ENCODE peak calls at places on chromosome 4, in ten cellular contexts. One of them, this sample, is unnamed.
A peak's percentile ranks its signal among the peaks of the same experiment; 100 is the strongest.

GRCh38 chr4:61070269-61070668 is 129.9 kb upstream of the ADGRL3 start:
- DNase-seq in H1: no peak
- DNase-seq in suprapubic skin: no peak
- DNase-seq in sigmoid colon: no peak
- DNase-seq in HepG2: no peak
- DNase-seq in GM12878: no peak
- DNase-seq in spleen: no peak
- DNase-seq in stomach: no peak
- DNase-seq in transverse colon: no peak
- DNase-seq in Panc1: no peak
- DNase-seq in this sample: no peak

GRCh38 chr4:14862881-14863280 is 139.4 kb upstream of the CPEB2 start:
- DNase-seq in HepG2: no peak
- DNase-seq in Panc1: no peak
- DNase-seq in spleen: no peak
- DNase-seq in suprapubic skin: no peak
- DNase-seq in stomach: peak; percentile 47
- DNase-seq in H1: no peak
- DNase-seq in transverse colon: peak; percentile 31
- DNase-seq in sigmoid colon: peak; percentile 67
- DNase-seq in GM12878: no peak
- DNase-seq in this sample: no peak

GRCh38 chr4:153514001-153514526 is 47.9 kb downstream of the TMEM131L start:
- DNase-seq in Panc1: no peak
- DNase-seq in H1: no peak
- DNase-seq in suprapubic skin: no peak
- DNase-seq in sigmoid colon: no peak
- DNase-seq in HepG2: no peak
- DNase-seq in stomach: no peak
- DNase-seq in transverse colon: no peak
- DNase-seq in spleen: no peak
- DNase-seq in GM12878: no peak
- DNase-seq in this sample: no peak

GRCh38 chr4:3202836-3203820 is 45.8 kb upstream of the MSANTD1 start:
- DNase-seq in spleen: no peak
- DNase-seq in sigmoid colon: no peak
- DNase-seq in GM12878: no peak
- DNase-seq in Panc1: no peak
- DNase-seq in HepG2: peak; percentile 56
- DNase-seq in suprapubic skin: peak; percentile 20
- DNase-seq in transverse colon: no peak
- DNase-seq in stomach: no peak
- DNase-seq in H1: no peak
- DNase-seq in this sample: no peak

GRCh38 chr4:174524242-174524641 is 2.0 kb upstream of the HPGD start:
- DNase-seq in transverse colon: peak; percentile 77
- DNase-seq in Panc1: no peak
- DNase-seq in spleen: no peak
- DNase-seq in sigmoid colon: no peak
- DNase-seq in H1: no peak
- DNase-seq in stomach: peak; percentile 58
- DNase-seq in suprapubic skin: no peak
- DNase-seq in HepG2: no peak
- DNase-seq in GM12878: no peak
- DNase-seq in this sample: no peak

GRCh38 chr4:8110071-8110986 is 48.3 kb downstream of the ABLIM2 start:
- DNase-seq in HepG2: peak; percentile 21
- DNase-seq in stomach: no peak
- DNase-seq in spleen: no peak
- DNase-seq in GM12878: no peak
- DNase-seq in suprapubic skin: no peak
- DNase-seq in transverse colon: no peak
- DNase-seq in sigmoid colon: no peak
- DNase-seq in H1: peak; percentile 65
- DNase-seq in Panc1: no peak
- DNase-seq in this sample: no peak

GRCh38 chr4:82905205-82905604 is 4.7 kb downstream of the THAP9 start:
- DNase-seq in sigmoid colon: no peak
- DNase-seq in H1: no peak
- DNase-seq in suprapubic skin: no peak
- DNase-seq in transverse colon: no peak
- DNase-seq in stomach: no peak
- DNase-seq in Panc1: no peak
- DNase-seq in GM12878: peak; percentile 77
- DNase-seq in HepG2: no peak
- DNase-seq in spleen: no peak
- DNase-seq in this sample: no peak

GRCh38 chr4:144703494-144703893 is 57.5 kb downstream of the HHIP start:
- DNase-seq in transverse colon: no peak
- DNase-seq in GM12878: no peak
- DNase-seq in sigmoid colon: no peak
- DNase-seq in spleen: no peak
- DNase-seq in Panc1: no peak
- DNase-seq in stomach: no peak
- DNase-seq in HepG2: no peak
- DNase-seq in suprapubic skin: no peak
- DNase-seq in H1: no peak
- DNase-seq in this sample: no peak

GRCh38 chr4:8472689-8473197 is 32.2 kb downstream of the TRMT44 start:
- DNase-seq in suprapubic skin: no peak
- DNase-seq in spleen: no peak
- DNase-seq in H1: no peak
- DNase-seq in HepG2: no peak
- DNase-seq in GM12878: no peak
- DNase-seq in stomach: no peak
- DNase-seq in Panc1: no peak
- DNase-seq in transverse colon: no peak
- DNase-seq in sigmoid colon: peak; percentile 86
- DNase-seq in this sample: no peak

GRCh38 chr4:19429684-19430083 is 822.0 kb upstream of the SLIT2 start:
- DNase-seq in sigmoid colon: no peak
- DNase-seq in GM12878: no peak
- DNase-seq in HepG2: no peak
- DNase-seq in transverse colon: no peak
- DNase-seq in H1: peak; percentile 63
- DNase-seq in suprapubic skin: no peak
- DNase-seq in stomach: no peak
- DNase-seq in spleen: no peak
- DNase-seq in Panc1: no peak
- DNase-seq in this sample: no peak

GRCh38 chr4:145815626-145816025 is 123.0 kb downstream of the ZNF827 start:
- DNase-seq in transverse colon: no peak
- DNase-seq in GM12878: no peak
- DNase-seq in HepG2: no peak
- DNase-seq in Panc1: no peak
- DNase-seq in suprapubic skin: no peak
- DNase-seq in H1: no peak
- DNase-seq in stomach: no peak
- DNase-seq in sigmoid colon: no peak
- DNase-seq in spleen: no peak
- DNase-seq in this sample: no peak

GRCh38 chr4:155007660-155008176 is 200.7 kb upstream of the NPY2R start:
- DNase-seq in HepG2: no peak
- DNase-seq in transverse colon: no peak
- DNase-seq in stomach: no peak
- DNase-seq in sigmoid colon: no peak
- DNase-seq in H1: no peak
- DNase-seq in suprapubic skin: no peak
- DNase-seq in GM12878: no peak
- DNase-seq in spleen: no peak
- DNase-seq in Panc1: no peak
- DNase-seq in this sample: no peak

GRCh38 chr4:141078871-141079270 is 54.4 kb downstream of the RNF150 start:
- DNase-seq in stomach: no peak
- DNase-seq in HepG2: no peak
- DNase-seq in Panc1: no peak
- DNase-seq in H1: no peak
- DNase-seq in GM12878: no peak
- DNase-seq in suprapubic skin: no peak
- DNase-seq in sigmoid colon: no peak
- DNase-seq in spleen: no peak
- DNase-seq in transverse colon: no peak
- DNase-seq in this sample: no peak

GRCh38 chr4:124940387-124940786 is 227.9 kb upstream of the ANKRD50 start:
- DNase-seq in H1: no peak
- DNase-seq in HepG2: no peak
- DNase-seq in spleen: no peak
- DNase-seq in suprapubic skin: no peak
- DNase-seq in sigmoid colon: no peak
- DNase-seq in GM12878: no peak
- DNase-seq in Panc1: peak; percentile 86
- DNase-seq in transverse colon: no peak
- DNase-seq in stomach: no peak
- DNase-seq in this sample: no peak
- TF ChIP-seq POLR2AphosphoS5 in H1: no peak
- TF ChIP-seq POLR2AphosphoS5 in HepG2: no peak
- TF ChIP-seq POLR2AphosphoS5 in spleen: no peak
- TF ChIP-seq POLR2AphosphoS5 in suprapubic skin: no peak
- TF ChIP-seq POLR2AphosphoS5 in sigmoid colon: peak; percentile 41
- TF ChIP-seq POLR2AphosphoS5 in GM12878: no peak
- TF ChIP-seq POLR2AphosphoS5 in Panc1: no peak
- TF ChIP-seq POLR2AphosphoS5 in transverse colon: no peak
- TF ChIP-seq POLR2AphosphoS5 in stomach: no peak
- TF ChIP-seq POLR2AphosphoS5 in this sample: no peak

DNA sequence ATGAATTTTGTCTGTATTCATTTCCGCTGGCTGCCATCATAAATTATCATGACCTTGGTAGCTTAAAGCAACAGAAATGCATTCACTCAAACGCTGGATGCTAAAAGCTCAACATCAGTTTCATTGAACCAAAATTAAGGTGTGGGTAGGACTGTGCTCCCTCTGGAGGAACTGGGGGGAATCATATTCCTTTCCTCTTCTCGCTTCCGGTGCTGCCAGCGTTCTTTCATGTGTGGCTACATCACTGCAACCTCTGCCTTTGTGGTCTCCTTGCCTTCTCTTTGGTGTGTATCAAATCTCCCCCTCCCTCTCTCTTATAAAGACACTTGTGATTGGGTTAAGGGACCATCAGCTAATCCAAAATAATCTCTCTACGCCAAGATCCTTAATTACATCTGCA is 39.5 kb downstream of the NEIL3 start:
- DNase-seq in stomach: no peak
- DNase-seq in GM12878: no peak
- DNase-seq in H1: no peak
- DNase-seq in sigmoid colon: no peak
- DNase-seq in Panc1: no peak
- DNase-seq in transverse colon: no peak
- DNase-seq in spleen: no peak
- DNase-seq in suprapubic skin: no peak
- DNase-seq in HepG2: no peak
- DNase-seq in this sample: no peak
- H3K36me3 ChIP-seq in stomach: no peaks in the 10 kb centered on the region
- H3K36me3 ChIP-seq in GM12878: no peaks in the 10 kb centered on the region
- H3K36me3 ChIP-seq in H1: no peaks in the 10 kb centered on the region
- H3K36me3 ChIP-seq in sigmoid colon: no peaks in the 10 kb centered on the region
- H3K36me3 ChIP-seq in Panc1: no peaks in the 10 kb centered on the region
- H3K36me3 ChIP-seq in transverse colon: no peaks in the 10 kb centered on the region
- H3K36me3 ChIP-seq in spleen: peaks cover 19% of the 10 kb centered on the region
- H3K36me3 ChIP-seq in suprapubic skin: no peaks in the 10 kb centered on the region
- H3K36me3 ChIP-seq in HepG2: peaks cover 1% of the 10 kb centered on the region
- H3K36me3 ChIP-seq in this sample: no peaks in the 10 kb centered on the region

GRCh38 chr4:26074672-26075071 is 160.7 kb downstream of the SMIM20 start:
- DNase-seq in Panc1: no peak
- DNase-seq in sigmoid colon: no peak
- DNase-seq in H1: no peak
- DNase-seq in HepG2: no peak
- DNase-seq in transverse colon: no peak
- DNase-seq in stomach: no peak
- DNase-seq in GM12878: peak; percentile 68
- DNase-seq in spleen: no peak
- DNase-seq in suprapubic skin: no peak
- DNase-seq in this sample: no peak
- TF ChIP-seq POLR2AphosphoS5 in Panc1: no peak
- TF ChIP-seq POLR2AphosphoS5 in sigmoid colon: peak; percentile 17
- TF ChIP-seq POLR2AphosphoS5 in H1: no peak
- TF ChIP-seq POLR2AphosphoS5 in HepG2: no peak
- TF ChIP-seq POLR2AphosphoS5 in transverse colon: no peak
- TF ChIP-seq POLR2AphosphoS5 in stomach: no peak
- TF ChIP-seq POLR2AphosphoS5 in GM12878: no peak
- TF ChIP-seq POLR2AphosphoS5 in spleen: no peak
- TF ChIP-seq POLR2AphosphoS5 in suprapubic skin: no peak
- TF ChIP-seq POLR2AphosphoS5 in this sample: no peak

GRCh38 chr4:47543331-47543730 is 58.3 kb downstream of the ATP10D start:
- DNase-seq in suprapubic skin: no peak
- DNase-seq in transverse colon: no peak
- DNase-seq in Panc1: no peak
- DNase-seq in sigmoid colon: no peak
- DNase-seq in spleen: no peak
- DNase-seq in H1: no peak
- DNase-seq in HepG2: no peak
- DNase-seq in GM12878: no peak
- DNase-seq in stomach: no peak
- DNase-seq in this sample: no peak
- H3K36me3 ChIP-seq in suprapubic skin: peaks cover 40% of the 10 kb centered on the region
- H3K36me3 ChIP-seq in transverse colon: peaks cover 13% of the 10 kb centered on the region
- H3K36me3 ChIP-seq in Panc1: no peaks in the 10 kb centered on the region
- H3K36me3 ChIP-seq in sigmoid colon: peaks cover 6% of the 10 kb centered on the region
- H3K36me3 ChIP-seq in spleen: peaks cover 69% of the 10 kb centered on the region
- H3K36me3 ChIP-seq in H1: no peaks in the 10 kb centered on the region
- H3K36me3 ChIP-seq in HepG2: no peaks in the 10 kb centered on the region
- H3K36me3 ChIP-seq in GM12878: peaks cover 2% of the 10 kb centered on the region
- H3K36me3 ChIP-seq in stomach: peaks cover 4% of the 10 kb centered on the region
- H3K36me3 ChIP-seq in this sample: no peaks in the 10 kb centered on the region

GRCh38 chr4:33626242-33626641 is 2618.1 kb downstream of the ARAP2 start:
- DNase-seq in Panc1: no peak
- DNase-seq in HepG2: no peak
- DNase-seq in stomach: no peak
- DNase-seq in spleen: no peak
- DNase-seq in GM12878: no peak
- DNase-seq in transverse colon: no peak
- DNase-seq in sigmoid colon: no peak
- DNase-seq in H1: no peak
- DNase-seq in suprapubic skin: no peak
- DNase-seq in this sample: no peak

GRCh38 chr4:33625762-33626161 is 2618.6 kb downstream of the ARAP2 start:
- DNase-seq in HepG2: no peak
- DNase-seq in transverse colon: no peak
- DNase-seq in H1: no peak
- DNase-seq in suprapubic skin: no peak
- DNase-seq in stomach: no peak
- DNase-seq in GM12878: no peak
- DNase-seq in Panc1: no peak
- DNase-seq in spleen: no peak
- DNase-seq in sigmoid colon: no peak
- DNase-seq in this sample: no peak

DNA sequence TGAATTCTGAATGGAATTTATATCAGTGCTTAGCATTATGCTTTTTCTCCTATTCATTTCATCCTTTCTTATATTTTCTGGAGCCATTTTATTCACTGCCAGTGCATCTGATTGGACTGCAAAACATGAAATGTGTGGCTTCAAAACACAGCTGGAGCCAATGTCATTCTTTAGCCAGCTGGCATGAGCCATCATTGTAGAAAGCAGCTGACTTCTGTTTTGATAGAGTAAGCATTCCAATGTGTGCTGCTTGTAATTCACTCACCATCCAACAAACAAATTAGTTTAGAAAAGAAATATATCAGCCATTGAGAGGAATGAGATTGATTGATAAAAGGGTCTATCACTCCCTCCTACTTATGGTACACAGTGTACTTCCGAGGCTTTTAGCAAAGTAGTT is 2616.0 kb downstream of the ARAP2 start:
- DNase-seq in sigmoid colon: no peak
- DNase-seq in suprapubic skin: no peak
- DNase-seq in Panc1: no peak
- DNase-seq in H1: no peak
- DNase-seq in stomach: no peak
- DNase-seq in spleen: no peak
- DNase-seq in GM12878: no peak
- DNase-seq in HepG2: no peak
- DNase-seq in transverse colon: no peak
- DNase-seq in this sample: no peak
- TF ChIP-seq POLR2AphosphoS5 in sigmoid colon: no peak
- TF ChIP-seq POLR2AphosphoS5 in suprapubic skin: no peak
- TF ChIP-seq POLR2AphosphoS5 in Panc1: no peak
- TF ChIP-seq POLR2AphosphoS5 in H1: no peak
- TF ChIP-seq POLR2AphosphoS5 in stomach: no peak
- TF ChIP-seq POLR2AphosphoS5 in spleen: no peak
- TF ChIP-seq POLR2AphosphoS5 in GM12878: no peak
- TF ChIP-seq POLR2AphosphoS5 in HepG2: no peak
- TF ChIP-seq POLR2AphosphoS5 in transverse colon: no peak
- TF ChIP-seq POLR2AphosphoS5 in this sample: no peak

This sample was measured in prostate gland.